ENCODE peak calls at places on chromosomes 6 and 20, in nine cellular contexts. One of them, this sample, is unnamed.

GRCh38 chr6:146847426-146847825 is 248.7 kb downstream of the ADGB start:
- DNase-seq in nephron progenitor cell: no peak
- DNase-seq in AG09309: no peak
- DNase-seq in GM12865: no peak
- DNase-seq in heart left ventricle: no peak
- DNase-seq in fibroblast of lung: peak; percentile 75
- DNase-seq in AG10803: peak; percentile 43
- DNase-seq in brain microvascular endothelial cell: peak; percentile 30
- DNase-seq in neural crest cell: no peak
- DNase-seq in this sample: no peak

GRCh38 chr20:2599265-2600060 is 53.0 kb upstream of the NOP56 start:
- DNase-seq in nephron progenitor cell: peak; percentile 44
- DNase-seq in AG09309: no peak
- DNase-seq in GM12865: no peak
- DNase-seq in heart left ventricle: no peak
- DNase-seq in fibroblast of lung: no peak
- DNase-seq in AG10803: no peak
- DNase-seq in brain microvascular endothelial cell: no peak
- DNase-seq in neural crest cell: no peak
- DNase-seq in this sample: no peak

GRCh38 chr6:57261896-57262295 is 39.8 kb upstream of the RAB23 start:
- DNase-seq in nephron progenitor cell: no peak
- DNase-seq in AG09309: no peak
- DNase-seq in GM12865: no peak
- DNase-seq in heart left ventricle: no peak
- DNase-seq in fibroblast of lung: peak; percentile 83
- DNase-seq in AG10803: peak; percentile 42
- DNase-seq in brain microvascular endothelial cell: no peak
- DNase-seq in neural crest cell: no peak
- DNase-seq in this sample: no peak

GRCh38 chr6:20455175-20456075 is 53.7 kb downstream of the E2F3 start:
- DNase-seq in nephron progenitor cell: no peak
- DNase-seq in AG09309: no peak
- DNase-seq in GM12865: no peak
- DNase-seq in heart left ventricle: no peak
- DNase-seq in fibroblast of lung: peak; percentile 24
- DNase-seq in AG10803: peak; percentile 45
- DNase-seq in brain microvascular endothelial cell: no peak
- DNase-seq in neural crest cell: no peak
- DNase-seq in this sample: peak; percentile 30

GRCh38 chr6:139698526-139699182 is 324.2 kb upstream of the CITED2 start:
- DNase-seq in nephron progenitor cell: no peak
- DNase-seq in AG09309: no peak
- DNase-seq in GM12865: no peak
- DNase-seq in heart left ventricle: no peak
- DNase-seq in fibroblast of lung: no peak
- DNase-seq in AG10803: peak; percentile 77
- DNase-seq in brain microvascular endothelial cell: no peak
- DNase-seq in neural crest cell: no peak
- DNase-seq in this sample: peak; percentile 62

GRCh38 chr6:77324851-77325250 is 138.4 kb downstream of the HTR1B start:
- DNase-seq in nephron progenitor cell: no peak
- DNase-seq in AG09309: no peak
- DNase-seq in GM12865: no peak
- DNase-seq in heart left ventricle: peak; percentile 15
- DNase-seq in fibroblast of lung: no peak
- DNase-seq in AG10803: peak; percentile 20
- DNase-seq in brain microvascular endothelial cell: no peak
- DNase-seq in neural crest cell: no peak
- DNase-seq in this sample: no peak

GRCh38 chr6:44558315-44559227 is 171.1 kb downstream of the CDC5L start:
- DNase-seq in nephron progenitor cell: peak; percentile 33
- DNase-seq in AG09309: no peak
- DNase-seq in GM12865: no peak
- DNase-seq in heart left ventricle: no peak
- DNase-seq in fibroblast of lung: no peak
- DNase-seq in AG10803: no peak
- DNase-seq in brain microvascular endothelial cell: no peak
- DNase-seq in neural crest cell: no peak
- DNase-seq in this sample: no peak

GRCh38 chr6:119052292-119052889 is 26.1 kb downstream of the FAM184A start:
- DNase-seq in nephron progenitor cell: no peak
- DNase-seq in AG09309: no peak
- DNase-seq in GM12865: peak; percentile 21
- DNase-seq in heart left ventricle: no peak
- DNase-seq in fibroblast of lung: no peak
- DNase-seq in AG10803: no peak
- DNase-seq in brain microvascular endothelial cell: no peak
- DNase-seq in neural crest cell: no peak
- DNase-seq in this sample: no peak

GRCh38 chr6:133917781-133918180 is 28.9 kb downstream of the TCF21 start:
- DNase-seq in nephron progenitor cell: no peak
- DNase-seq in AG09309: no peak
- DNase-seq in GM12865: no peak
- DNase-seq in heart left ventricle: no peak
- DNase-seq in fibroblast of lung: no peak
- DNase-seq in AG10803: no peak
- DNase-seq in brain microvascular endothelial cell: no peak
- DNase-seq in neural crest cell: no peak
- DNase-seq in this sample: no peak

GRCh38 chr6:155782320-155782730 is 326.7 kb upstream of the NOX3 start:
- DNase-seq in nephron progenitor cell: no peak
- DNase-seq in AG09309: peak; percentile 82
- DNase-seq in GM12865: peak; percentile 1
- DNase-seq in heart left ventricle: no peak
- DNase-seq in fibroblast of lung: peak; percentile 99
- DNase-seq in AG10803: peak; percentile 60
- DNase-seq in brain microvascular endothelial cell: peak; percentile 91
- DNase-seq in neural crest cell: no peak
- DNase-seq in this sample: peak; percentile 52

GRCh38 chr20:19975901-19976300 is 41.3 kb upstream of the NAA20 start:
- DNase-seq in nephron progenitor cell: no peak
- DNase-seq in AG09309: no peak
- DNase-seq in GM12865: no peak
- DNase-seq in heart left ventricle: no peak
- DNase-seq in fibroblast of lung: peak; percentile 45
- DNase-seq in AG10803: peak; percentile 42
- DNase-seq in brain microvascular endothelial cell: no peak
- DNase-seq in neural crest cell: no peak
- DNase-seq in this sample: peak; percentile 47

GRCh38 chr20:25207149-25207959 is 11.8 kb downstream of the ENTPD6 start:
- DNase-seq in nephron progenitor cell: no peak
- DNase-seq in AG09309: no peak
- DNase-seq in GM12865: no peak
- DNase-seq in heart left ventricle: no peak
- DNase-seq in fibroblast of lung: no peak
- DNase-seq in AG10803: no peak
- DNase-seq in brain microvascular endothelial cell: no peak
- DNase-seq in neural crest cell: no peak
- DNase-seq in this sample: no peak

GRCh38 chr20:14622796-14623195 is 285.4 kb upstream of the FLRT3 start:
- DNase-seq in nephron progenitor cell: no peak
- DNase-seq in AG09309: no peak
- DNase-seq in GM12865: peak; percentile 5
- DNase-seq in heart left ventricle: no peak
- DNase-seq in fibroblast of lung: peak; percentile 42
- DNase-seq in AG10803: no peak
- DNase-seq in brain microvascular endothelial cell: peak; percentile 56
- DNase-seq in neural crest cell: no peak
- DNase-seq in this sample: peak; percentile 87
- TF ChIP-seq CTCF in nephron progenitor cell: no peak
- TF ChIP-seq CTCF in AG09309: no peak
- TF ChIP-seq CTCF in GM12865: no peak
- TF ChIP-seq CTCF in heart left ventricle: no peak
- TF ChIP-seq CTCF in fibroblast of lung: no peak
- TF ChIP-seq CTCF in AG10803: no peak
- TF ChIP-seq CTCF in brain microvascular endothelial cell: peak; percentile 70
- TF ChIP-seq CTCF in neural crest cell: no peak
- TF ChIP-seq CTCF in this sample: peak; percentile 24

DNA sequence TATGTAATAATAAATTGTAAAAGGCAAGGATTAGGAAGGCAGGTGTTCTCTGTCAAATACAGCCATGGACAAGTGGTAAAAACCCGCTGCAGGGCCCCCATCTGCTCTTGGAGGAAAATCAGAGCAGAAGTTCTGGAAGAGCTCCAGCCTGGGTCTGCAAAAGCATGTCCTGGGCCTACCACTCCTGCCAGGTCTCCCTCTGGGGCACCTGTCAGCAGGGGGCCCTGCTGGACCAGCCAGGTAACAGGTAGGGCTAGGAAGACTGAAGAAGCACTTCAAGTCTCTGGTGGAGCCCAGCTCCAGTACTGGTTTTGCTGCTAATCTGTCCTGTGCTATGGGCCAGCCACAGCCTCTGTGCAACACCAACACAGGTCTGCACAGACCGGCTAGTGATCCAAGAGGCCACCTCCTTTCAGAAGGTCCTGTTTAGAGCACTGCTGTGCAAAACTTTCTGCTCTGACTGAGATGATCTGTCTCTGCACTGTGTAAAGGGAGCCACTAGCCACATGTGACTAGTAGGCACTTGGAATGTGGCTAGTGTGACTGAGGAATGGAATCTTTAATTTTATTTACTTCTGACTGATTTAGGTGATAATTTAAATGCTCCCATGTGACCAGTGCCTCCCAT is 30.2 kb downstream of the RRBP1 start:
- DNase-seq in nephron progenitor cell: no peak
- DNase-seq in AG09309: no peak
- DNase-seq in GM12865: peak; percentile 15
- DNase-seq in heart left ventricle: no peak
- DNase-seq in fibroblast of lung: no peak
- DNase-seq in AG10803: no peak
- DNase-seq in brain microvascular endothelial cell: no peak
- DNase-seq in neural crest cell: no peak
- DNase-seq in this sample: peak; percentile 24
- TF ChIP-seq CTCF in nephron progenitor cell: no peak
- TF ChIP-seq CTCF in AG09309: no peak
- TF ChIP-seq CTCF in GM12865: no peak
- TF ChIP-seq CTCF in heart left ventricle: no peak
- TF ChIP-seq CTCF in fibroblast of lung: no peak
- TF ChIP-seq CTCF in AG10803: no peak
- TF ChIP-seq CTCF in brain microvascular endothelial cell: no peak
- TF ChIP-seq CTCF in neural crest cell: no peak
- TF ChIP-seq CTCF in this sample: no peak

GRCh38 chr20:34312544-34313217 is 9.5 kb upstream of the AHCY start:
- DNase-seq in nephron progenitor cell: peak; percentile 87
- DNase-seq in AG09309: peak; percentile 41
- DNase-seq in GM12865: peak; percentile 94
- DNase-seq in heart left ventricle: peak; percentile 83
- DNase-seq in fibroblast of lung: peak; percentile 67
- DNase-seq in AG10803: peak; percentile 79
- DNase-seq in brain microvascular endothelial cell: peak; percentile 77
- DNase-seq in neural crest cell: peak; percentile 99
- DNase-seq in this sample: peak; percentile 91
- TF ChIP-seq CTCF in nephron progenitor cell: peak; percentile 98
- TF ChIP-seq CTCF in AG09309: peak; percentile 100
- TF ChIP-seq CTCF in GM12865: peak; percentile 100
- TF ChIP-seq CTCF in heart left ventricle: peak; percentile 97
- TF ChIP-seq CTCF in fibroblast of lung: peak; percentile 100
- TF ChIP-seq CTCF in AG10803: peak; percentile 100
- TF ChIP-seq CTCF in brain microvascular endothelial cell: peak; percentile 100
- TF ChIP-seq CTCF in neural crest cell: peak; percentile 100
- TF ChIP-seq CTCF in this sample: peak; percentile 100

GRCh38 chr20:33394718-33395117 is 6.6 kb downstream of the CDK5RAP1 start:
- DNase-seq in nephron progenitor cell: no peak
- DNase-seq in AG09309: no peak
- DNase-seq in GM12865: no peak
- DNase-seq in heart left ventricle: no peak
- DNase-seq in fibroblast of lung: no peak
- DNase-seq in AG10803: no peak
- DNase-seq in brain microvascular endothelial cell: no peak
- DNase-seq in neural crest cell: no peak
- DNase-seq in this sample: no peak
- TF ChIP-seq CTCF in nephron progenitor cell: no peak
- TF ChIP-seq CTCF in AG09309: peak; percentile 7
- TF ChIP-seq CTCF in GM12865: no peak
- TF ChIP-seq CTCF in heart left ventricle: no peak
- TF ChIP-seq CTCF in fibroblast of lung: no peak
- TF ChIP-seq CTCF in AG10803: no peak
- TF ChIP-seq CTCF in brain microvascular endothelial cell: peak; percentile 49
- TF ChIP-seq CTCF in neural crest cell: no peak
- TF ChIP-seq CTCF in this sample: no peak

GRCh38 chr6:2938632-2939083 is 32.7 kb downstream of the SERPINB6 start:
- DNase-seq in nephron progenitor cell: no peak
- DNase-seq in AG09309: no peak
- DNase-seq in GM12865: no peak
- DNase-seq in heart left ventricle: no peak
- DNase-seq in fibroblast of lung: no peak
- DNase-seq in AG10803: no peak
- DNase-seq in brain microvascular endothelial cell: no peak
- DNase-seq in neural crest cell: no peak
- DNase-seq in this sample: peak; percentile 34
- TF ChIP-seq CTCF in nephron progenitor cell: no peak
- TF ChIP-seq CTCF in AG09309: no peak
- TF ChIP-seq CTCF in GM12865: no peak
- TF ChIP-seq CTCF in heart left ventricle: no peak
- TF ChIP-seq CTCF in fibroblast of lung: no peak
- TF ChIP-seq CTCF in AG10803: no peak
- TF ChIP-seq CTCF in brain microvascular endothelial cell: peak; percentile 32
- TF ChIP-seq CTCF in neural crest cell: no peak
- TF ChIP-seq CTCF in this sample: no peak

This sample was measured in MCF 10A.